ENCODE peak calls at places on chromosomes 4 and X, in seven cellular contexts. C, F, H, S, P, K and J are unnamed samples.

GRCh38 chr4:30721353-30722091 is 1.4 kb downstream of the PCDH7 start:
- DNase-seq in C (peak; percentile 54), F (peak; percentile 44), H (peak; percentile 64), S (peak; percentile 77), P (no peak), K (no peak), J (peak; percentile 55)

GRCh38 chr4:116925900-116926457 is 159.4 kb downstream of the TRAM1L1 start:
- DNase-seq in C (peak; percentile 61), F (no peak), H (peak; percentile 29), S (peak; percentile 66), P (peak; percentile 1), K (no peak), J (peak; percentile 63)

GRCh38 chr4:127857641-127858040 is 23.1 kb upstream of the PLK4 start:
- DNase-seq in C (no peak), F (no peak), H (no peak), S (peak; percentile 29), P (no peak), K (no peak), J (no peak)

GRCh38 chr4:37648084-37648817 is 37.9 kb downstream of the RELL1 start:
- DNase-seq in C (no peak), F (peak; percentile 96), H (peak; percentile 97), S (peak; percentile 93), P (peak; percentile 63), K (peak; percentile 31), J (peak; percentile 60)

GRCh38 chr4:127632420-127633403 is at the start of gene INTU:
- DNase-seq in C (peak; percentile 87), F (peak; percentile 97), H (peak; percentile 98), S (peak; percentile 99), P (peak; percentile 97), K (peak; percentile 84), J (peak; percentile 97)

GRCh38 chr4:111535792-111536191 is 609.5 kb upstream of the FAM241A start:
- DNase-seq in C (no peak), F (no peak), H (no peak), S (no peak), P (peak; percentile 14), K (no peak), J (no peak)

GRCh38 chr4:67659065-67659464 is 41.9 kb downstream of the UBA6 start:
- DNase-seq in C (no peak), F (no peak), H (no peak), S (no peak), P (no peak), K (no peak), J (no peak)

GRCh38 chr4:109041463-109041862 is 261.0 kb downstream of the COL25A1 start:
- DNase-seq in C (no peak), F (peak; percentile 50), H (peak; percentile 45), S (no peak), P (peak; percentile 34), K (no peak), J (no peak)

GRCh38 chrX:25076941-25077500 is 61.3 kb upstream of the ARX start:
- DNase-seq in C (no peak), F (no peak), H (no peak), S (no peak), P (no peak), K (no peak), J (no peak)

GRCh38 chr4:152106113-152106763 is 345.4 kb upstream of the GATB start:
- DNase-seq in C (no peak), F (peak; percentile 97), H (peak; percentile 99), S (peak; percentile 86), P (peak; percentile 83), K (no peak), J (no peak)

GRCh38 chr4:113998531-113998930 is 19.1 kb upstream of the ARSJ start:
- DNase-seq in C (no peak), F (no peak), H (no peak), S (no peak), P (no peak), K (no peak), J (no peak)

GRCh38 chr4:139933541-139933940 is 220.4 kb downstream of the MAML3 start:
- DNase-seq in C (no peak), F (no peak), H (no peak), S (peak; percentile 37), P (no peak), K (no peak), J (no peak)

GRCh38 chr4:71290074-71290473 is 48.7 kb upstream of the SLC4A4 start:
- DNase-seq in C (no peak), F (peak; percentile 95), H (no peak), S (no peak), P (peak; percentile 93), K (no peak), J (no peak)

GRCh38 chr4:185573651-185574199 is 38.4 kb upstream of the PDLIM3 start:
- DNase-seq in C (no peak), F (peak; percentile 80), H (peak; percentile 93), S (peak; percentile 98), P (peak; percentile 92), K (no peak), J (peak; percentile 88)

GRCh38 chrX:45758319-45758718 is 557.6 kb upstream of the DIPK2B start:
- DNase-seq in C (no peak), F (peak; percentile 93), H (peak; percentile 93), S (no peak), P (no peak), K (no peak), J (no peak)

GRCh38 chr4:38601244-38601915 is 62.6 kb upstream of the KLF3 start:
- DNase-seq in C (no peak), F (peak; percentile 63), H (peak; percentile 83), S (no peak), P (peak; percentile 35), K (no peak), J (no peak)

GRCh38 chr4:183600189-183600685 is 58.7 kb downstream of the RWDD4 start:
- DNase-seq in C (no peak), F (no peak), H (peak; percentile 24), S (peak; percentile 60), P (peak; percentile 59), K (no peak), J (peak; percentile 48)

GRCh38 chr4:21869978-21870745 is 78.4 kb downstream of the KCNIP4 start:
- DNase-seq in C (no peak), F (no peak), H (no peak), S (no peak), P (no peak), K (no peak), J (no peak)

GRCh38 chr4:54497947-54498346 is 159.8 kb upstream of the KIT start:
- DNase-seq in C (no peak), F (no peak), H (no peak), S (no peak), P (no peak), K (no peak), J (no peak)

GRCh38 chr4:101707596-101707995 is 82.9 kb upstream of the BANK1 start:
- DNase-seq in C (no peak), F (peak; percentile 2), H (peak; percentile 24), S (no peak), P (no peak), K (no peak), J (no peak)
- H2BK120ac ChIP-seq in C (no peak overlapping the region), F (no peak overlapping the region), H (no peak overlapping the region), S (no peak overlapping the region), P (no peak overlapping the region), K (no peak overlapping the region), J (no peak overlapping the region)

DNA sequence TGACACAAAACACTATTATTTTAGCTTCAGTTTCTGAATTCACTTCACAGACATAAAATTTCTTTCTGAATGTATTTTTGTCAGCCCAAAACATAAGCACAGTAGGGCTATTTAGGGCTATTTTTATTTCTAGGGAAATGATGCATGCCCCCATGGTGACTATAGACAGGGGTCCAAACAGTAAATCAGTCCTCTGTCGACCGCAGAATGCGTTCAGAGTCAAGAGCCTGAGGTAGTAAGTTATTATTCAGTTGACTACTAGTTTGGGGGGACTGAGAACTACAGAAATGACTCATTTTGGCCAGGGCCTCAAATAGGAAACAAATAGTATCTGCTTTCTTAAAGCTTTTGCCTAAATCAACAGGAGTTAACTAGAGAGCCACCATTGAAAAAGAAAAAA is 414.4 kb downstream of the AFF2 start:
- DNase-seq in C (no peak), F (no peak), H (peak; percentile 9), S (no peak), P (no peak), K (no peak), J (no peak)
- H2BK120ac ChIP-seq in C (no peak overlapping the region), F (no peak overlapping the region), H (no peak overlapping the region), S (no peak overlapping the region), P (no peak overlapping the region), K (no peak overlapping the region), J (no peak overlapping the region)

DNA sequence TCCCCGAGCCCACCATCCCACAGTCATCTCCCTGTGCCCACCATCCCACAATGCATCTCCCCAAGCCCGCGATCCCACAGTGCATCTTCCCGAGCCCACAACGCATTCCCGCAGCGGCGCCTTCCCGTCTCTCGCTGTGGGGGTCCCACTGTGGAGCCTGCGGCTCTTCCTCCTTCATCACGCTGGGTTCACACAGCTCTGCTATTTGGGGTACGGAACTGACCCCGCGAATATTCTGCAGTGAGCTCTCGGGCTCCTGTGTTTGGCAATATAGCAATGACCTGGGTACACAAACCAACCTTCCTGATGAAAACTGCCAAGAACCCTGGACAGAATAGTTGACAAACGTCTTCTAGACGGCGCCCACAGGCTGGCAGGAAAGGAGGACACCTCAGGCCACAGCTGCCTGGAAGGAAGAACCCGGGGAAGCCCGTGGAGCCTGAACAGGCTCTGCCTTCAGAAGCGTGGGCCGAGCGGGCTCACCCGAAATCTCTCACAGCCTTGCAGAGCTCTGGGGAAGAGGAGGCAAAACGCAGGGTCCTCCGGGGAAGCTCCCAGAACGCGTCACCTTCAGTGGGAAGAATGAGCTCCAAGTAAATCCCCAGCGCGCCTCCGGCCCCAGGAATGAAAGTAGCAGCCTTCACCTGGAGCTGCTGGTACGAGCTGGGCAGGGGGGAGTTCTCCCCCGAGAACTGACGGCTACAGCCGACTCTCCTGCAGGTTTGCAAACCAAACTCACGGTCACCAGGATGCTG is 22.9 kb downstream of the PPP2R3B start:
- DNase-seq in C (no peak), F (no peak), H (no peak), S (no peak), P (no peak), K (no peak), J (no peak)
- H2BK120ac ChIP-seq in C (no peak overlapping the region), F (no peak overlapping the region), H (no peak overlapping the region), S (no peak overlapping the region), P (no peak overlapping the region), K (no peak overlapping the region), J (no peak overlapping the region)

GRCh38 chr4:99946346-99947189 is at the start of gene DNAJB14:
- DNase-seq in C (peak; percentile 69), F (peak; percentile 69), H (peak; percentile 77), S (peak; percentile 86), P (peak; percentile 70), K (no peak), J (peak; percentile 80)

GRCh38 chr4:99947608-99948007 is 1.2 kb upstream of the DNAJB14 start:
- DNase-seq in C (no peak), F (no peak), H (peak; percentile 20), S (peak; percentile 16), P (no peak), K (no peak), J (no peak)

GRCh38 chr4:99947190-99947578 is 766 bp upstream of the DNAJB14 start:
- DNase-seq in C (no peak), F (no peak), H (no peak), S (no peak), P (no peak), K (no peak), J (no peak)

GRCh38 chr4:99943904-99944437 is 2.4 kb downstream of the DNAJB14 start:
- DNase-seq in C (no peak), F (no peak), H (no peak), S (no peak), P (no peak), K (no peak), J (no peak)

GRCh38 chr4:99945718-99946345 is 586 bp downstream of the DNAJB14 start:
- DNase-seq in C (peak; percentile 9), F (peak; percentile 21), H (peak; percentile 60), S (peak; percentile 73), P (peak; percentile 61), K (no peak), J (no peak)
- H2BK120ac ChIP-seq in C (no peak overlapping the region), F (no peak overlapping the region), H (peak overlapping the region; percentile 81), S (no peak overlapping the region), P (peak overlapping the region; percentile 13), K (no peak overlapping the region), J (no peak overlapping the region)